ENCODE peak calls at places on chromosomes 6 and 20, in seven cellular contexts. One of them, this sample, is unnamed.

GRCh38 chr6:131694832-131695426 is 6.3 kb downstream of the OR2A4 start:
- DNase-seq in GM12878: no peak
- DNase-seq in K562: peak
- DNase-seq in A549: peak
- DNase-seq in IMR-90: peak
- DNase-seq in H1: peak
- DNase-seq in SK-N-SH: peak
- DNase-seq in this sample: peak

GRCh38 chr6:91149914-91150674 is 563.2 kb upstream of the MAP3K7 start:
- DNase-seq in GM12878: no peak
- DNase-seq in K562: no peak
- DNase-seq in A549: no peak
- DNase-seq in IMR-90: no peak
- DNase-seq in H1: no peak
- DNase-seq in SK-N-SH: no peak
- DNase-seq in this sample: no peak

GRCh38 chr6:18155273-18155863 is at the start of gene KDM1B:
- DNase-seq in GM12878: peak
- DNase-seq in K562: peak
- DNase-seq in A549: peak
- DNase-seq in IMR-90: peak
- DNase-seq in H1: no peak
- DNase-seq in SK-N-SH: peak
- DNase-seq in this sample: peak

GRCh38 chr20:5528719-5529256 is 212.0 kb upstream of the PROKR2 start:
- DNase-seq in GM12878: peak
- DNase-seq in K562: peak
- DNase-seq in A549: peak
- DNase-seq in IMR-90: peak
- DNase-seq in H1: peak
- DNase-seq in SK-N-SH: peak
- DNase-seq in this sample: peak

GRCh38 chr6:108883172-108883571 is 35.0 kb downstream of the ARMC2 start:
- DNase-seq in GM12878: peak
- DNase-seq in K562: no peak
- DNase-seq in A549: no peak
- DNase-seq in IMR-90: no peak
- DNase-seq in H1: no peak
- DNase-seq in SK-N-SH: no peak
- DNase-seq in this sample: no peak

GRCh38 chr6:97813881-97814280 is 530.9 kb upstream of the MMS22L start:
- DNase-seq in GM12878: no peak
- DNase-seq in K562: no peak
- DNase-seq in A549: no peak
- DNase-seq in IMR-90: no peak
- DNase-seq in H1: no peak
- DNase-seq in SK-N-SH: no peak
- DNase-seq in this sample: no peak

GRCh38 chr6:9428416-9429172 is 986.3 kb downstream of the TFAP2A start:
- DNase-seq in GM12878: no peak
- DNase-seq in K562: no peak
- DNase-seq in A549: no peak
- DNase-seq in IMR-90: peak
- DNase-seq in H1: no peak
- DNase-seq in SK-N-SH: no peak
- DNase-seq in this sample: no peak

GRCh38 chr20:47711046-47711752 is 74.1 kb downstream of the SULF2 start:
- DNase-seq in GM12878: no peak
- DNase-seq in K562: no peak
- DNase-seq in A549: no peak
- DNase-seq in IMR-90: no peak
- DNase-seq in H1: no peak
- DNase-seq in SK-N-SH: no peak
- DNase-seq in this sample: peak

GRCh38 chr6:31079656-31080261 is 32.6 kb downstream of the C6orf15 start:
- DNase-seq in GM12878: no peak
- DNase-seq in K562: peak
- DNase-seq in A549: peak
- DNase-seq in IMR-90: peak
- DNase-seq in H1: peak
- DNase-seq in SK-N-SH: peak
- DNase-seq in this sample: peak

GRCh38 chr20:17840423-17840822 is 128.2 kb downstream of the SNX5 start:
- DNase-seq in GM12878: no peak
- DNase-seq in K562: no peak
- DNase-seq in A549: no peak
- DNase-seq in IMR-90: no peak
- DNase-seq in H1: no peak
- DNase-seq in SK-N-SH: no peak
- DNase-seq in this sample: no peak

GRCh38 chr6:156269751-156270369 is 507.3 kb upstream of the ARID1B start:
- DNase-seq in GM12878: no peak
- DNase-seq in K562: no peak
- DNase-seq in A549: no peak
- DNase-seq in IMR-90: no peak
- DNase-seq in H1: no peak
- DNase-seq in SK-N-SH: no peak
- DNase-seq in this sample: no peak

GRCh38 chr20:34511891-34512265 is 4.3 kb upstream of the DYNLRB1 start:
- DNase-seq in GM12878: no peak
- DNase-seq in K562: no peak
- DNase-seq in A549: no peak
- DNase-seq in IMR-90: no peak
- DNase-seq in H1: no peak
- DNase-seq in SK-N-SH: no peak
- DNase-seq in this sample: peak

GRCh38 chr6:90537723-90538407 is 49.0 kb downstream of the MAP3K7 start:
- DNase-seq in GM12878: peak
- DNase-seq in K562: no peak
- DNase-seq in A549: no peak
- DNase-seq in IMR-90: no peak
- DNase-seq in H1: no peak
- DNase-seq in SK-N-SH: no peak
- DNase-seq in this sample: no peak

GRCh38 chr6:44630125-44631028 is 242.9 kb downstream of the CDC5L start:
- DNase-seq in GM12878: no peak
- DNase-seq in K562: peak
- DNase-seq in A549: peak
- DNase-seq in IMR-90: peak
- DNase-seq in H1: peak
- DNase-seq in SK-N-SH: peak
- DNase-seq in this sample: peak

GRCh38 chr6:149203509-149203908 is 114.0 kb upstream of the TAB2 start:
- DNase-seq in GM12878: no peak
- DNase-seq in K562: no peak
- DNase-seq in A549: no peak
- DNase-seq in IMR-90: no peak
- DNase-seq in H1: no peak
- DNase-seq in SK-N-SH: no peak
- DNase-seq in this sample: no peak

GRCh38 chr6:140572129-140572528 is 1197.7 kb upstream of the CITED2 start:
- DNase-seq in GM12878: no peak
- DNase-seq in K562: no peak
- DNase-seq in A549: no peak
- DNase-seq in IMR-90: peak
- DNase-seq in H1: no peak
- DNase-seq in SK-N-SH: no peak
- DNase-seq in this sample: no peak

GRCh38 chr6:161498881-161499280 is 225.0 kb upstream of the AGPAT4 start:
- DNase-seq in GM12878: no peak
- DNase-seq in K562: no peak
- DNase-seq in A549: no peak
- DNase-seq in IMR-90: no peak
- DNase-seq in H1: no peak
- DNase-seq in SK-N-SH: no peak
- DNase-seq in this sample: peak

GRCh38 chr20:20089939-20090338 is 37.6 kb downstream of the CFAP61 start:
- DNase-seq in GM12878: no peak
- DNase-seq in K562: no peak
- DNase-seq in A549: no peak
- DNase-seq in IMR-90: no peak
- DNase-seq in H1: no peak
- DNase-seq in SK-N-SH: no peak
- DNase-seq in this sample: no peak
- TF ChIP-seq RFX5 in GM12878: no peak
- TF ChIP-seq RFX5 in K562: no peak
- TF ChIP-seq RFX5 in A549: no peak
- TF ChIP-seq RFX5 in IMR-90: no peak
- TF ChIP-seq RFX5 in H1: no peak
- TF ChIP-seq RFX5 in SK-N-SH: no peak
- TF ChIP-seq RFX5 in this sample: no peak

DNA sequence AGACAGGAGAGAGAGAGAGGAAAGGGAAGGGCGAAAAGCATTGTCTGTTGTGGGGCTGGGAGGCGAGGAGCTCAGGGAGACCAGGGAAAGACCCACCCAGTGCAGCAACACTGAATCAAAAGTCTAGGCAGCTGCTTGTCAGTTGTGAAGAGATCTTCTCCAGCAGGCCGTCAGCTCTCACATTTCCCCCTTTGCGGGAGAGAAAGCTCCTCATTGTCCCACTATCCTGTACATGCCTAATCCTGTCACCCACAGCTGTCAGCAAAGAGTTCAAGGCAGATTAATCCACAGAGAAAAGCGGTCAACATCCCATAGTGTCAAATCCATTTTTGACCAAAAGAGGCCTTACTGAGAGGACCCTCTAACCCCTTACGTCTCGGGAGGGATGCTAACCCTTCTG is 27.3 kb downstream of the RNF182 start:
- DNase-seq in GM12878: no peak
- DNase-seq in K562: no peak
- DNase-seq in A549: no peak
- DNase-seq in IMR-90: no peak
- DNase-seq in H1: no peak
- DNase-seq in SK-N-SH: no peak
- DNase-seq in this sample: no peak
- TF ChIP-seq RFX5 in GM12878: no peak
- TF ChIP-seq RFX5 in K562: no peak
- TF ChIP-seq RFX5 in A549: no peak
- TF ChIP-seq RFX5 in IMR-90: no peak
- TF ChIP-seq RFX5 in H1: no peak
- TF ChIP-seq RFX5 in SK-N-SH: no peak
- TF ChIP-seq RFX5 in this sample: no peak

GRCh38 chr20:50398064-50398463 is 112.1 kb upstream of the PTPN1 start:
- DNase-seq in GM12878: no peak
- DNase-seq in K562: no peak
- DNase-seq in A549: no peak
- DNase-seq in IMR-90: no peak
- DNase-seq in H1: no peak
- DNase-seq in SK-N-SH: no peak
- DNase-seq in this sample: no peak

GRCh38 chr20:50400705-50401045 is 109.5 kb upstream of the PTPN1 start:
- DNase-seq in GM12878: no peak
- DNase-seq in K562: no peak
- DNase-seq in A549: no peak
- DNase-seq in IMR-90: no peak
- DNase-seq in H1: no peak
- DNase-seq in SK-N-SH: no peak
- DNase-seq in this sample: no peak

GRCh38 chr20:50398471-50399002 is 111.6 kb upstream of the PTPN1 start:
- DNase-seq in GM12878: no peak
- DNase-seq in K562: no peak
- DNase-seq in A549: no peak
- DNase-seq in IMR-90: no peak
- DNase-seq in H1: no peak
- DNase-seq in SK-N-SH: no peak
- DNase-seq in this sample: no peak

GRCh38 chr20:50399917-50400704 is 110.1 kb upstream of the PTPN1 start:
- DNase-seq in GM12878: no peak
- DNase-seq in K562: no peak
- DNase-seq in A549: no peak
- DNase-seq in IMR-90: peak
- DNase-seq in H1: no peak
- DNase-seq in SK-N-SH: no peak
- DNase-seq in this sample: peak

DNA sequence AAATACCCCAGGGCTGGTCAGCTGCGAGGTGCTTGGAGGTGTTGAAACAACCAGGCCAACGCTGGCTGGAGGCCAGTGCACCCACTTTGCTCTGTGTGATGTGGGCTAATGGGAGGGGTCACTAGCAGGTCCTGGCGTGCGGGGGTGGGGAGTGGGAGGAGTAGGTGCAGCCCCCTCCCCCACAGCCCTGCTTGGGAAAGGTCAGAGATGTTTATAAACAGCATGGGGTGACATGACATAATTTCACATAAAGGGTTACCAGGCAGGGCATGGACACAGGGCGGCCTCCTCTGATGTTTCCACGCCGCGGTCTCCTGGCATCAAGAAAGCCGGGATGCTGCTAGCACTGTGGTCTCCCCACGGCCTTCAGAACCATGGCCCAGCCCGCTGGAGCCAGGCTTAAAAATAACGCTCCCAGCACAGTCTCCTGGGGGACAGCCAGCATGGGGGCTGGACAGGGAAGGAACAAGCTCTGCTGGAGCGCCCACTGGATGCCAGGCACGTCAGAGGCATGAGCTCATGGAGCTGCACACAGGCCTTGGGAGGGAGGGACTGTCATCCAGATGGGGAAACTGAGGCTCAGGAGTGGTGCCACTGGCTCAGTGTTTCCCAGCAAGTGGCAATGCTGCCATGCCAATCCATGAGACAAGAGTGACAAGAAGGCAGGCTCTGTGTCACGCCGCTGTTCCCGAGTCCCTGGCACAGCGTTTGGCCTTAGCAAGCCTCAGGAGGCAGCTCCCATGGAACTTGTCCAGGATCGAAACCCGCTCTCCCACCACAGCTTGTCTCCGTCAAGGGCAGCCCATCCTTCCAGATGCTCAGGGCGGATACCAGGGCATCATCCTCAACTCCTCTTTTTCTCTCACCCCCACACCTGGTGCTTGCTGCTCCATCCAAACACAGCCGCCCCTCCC is 110.9 kb upstream of the PTPN1 start:
- DNase-seq in GM12878: no peak
- DNase-seq in K562: peak
- DNase-seq in A549: no peak
- DNase-seq in IMR-90: peak
- DNase-seq in H1: no peak
- DNase-seq in SK-N-SH: no peak
- DNase-seq in this sample: peak
- TF ChIP-seq RFX5 in GM12878: no peak
- TF ChIP-seq RFX5 in K562: no peak
- TF ChIP-seq RFX5 in A549: no peak
- TF ChIP-seq RFX5 in IMR-90: no peak
- TF ChIP-seq RFX5 in H1: no peak
- TF ChIP-seq RFX5 in SK-N-SH: no peak
- TF ChIP-seq RFX5 in this sample: peak

GRCh38 chr6:159929819-159930218 is 39.0 kb downstream of the MAS1 start:
- DNase-seq in GM12878: peak
- DNase-seq in K562: no peak
- DNase-seq in A549: no peak
- DNase-seq in IMR-90: no peak
- DNase-seq in H1: no peak
- DNase-seq in SK-N-SH: no peak
- DNase-seq in this sample: no peak
- TF ChIP-seq RFX5 in GM12878: no peak
- TF ChIP-seq RFX5 in K562: no peak
- TF ChIP-seq RFX5 in A549: no peak
- TF ChIP-seq RFX5 in IMR-90: no peak
- TF ChIP-seq RFX5 in H1: no peak
- TF ChIP-seq RFX5 in SK-N-SH: no peak
- TF ChIP-seq RFX5 in this sample: no peak